ENCODE peak calls at places on chromosomes 5 and 9, in eight cellular contexts. O is HCT116; Z is MM.1S; P is transverse colon; Y is H9; T is endodermal cell; V is fibroblast of lung; D is naive thymus-derived CD4-positive, alpha-beta T cell. R is an unnamed sample. For H3K4me1, the result is how much of the 10 kb centered on the place peaks cover.

GRCh38 chr9:114616684-114617520 is 5.8 kb downstream of the TMEM268 start:
- DNase-seq in Y (no peak), Z (peak), V (no peak), O (no peak), D (no peak), T (no peak), P (peak), R (peak)

GRCh38 chr5:87885727-87886126 is 382.9 kb downstream of the TMEM161B start:
- DNase-seq in Z (no peak), V (no peak), Y (no peak), D (no peak), O (no peak), P (no peak), T (no peak), R (no peak)

GRCh38 chr9:122815544-122815943 is 12.8 kb downstream of the PDCL start:
- DNase-seq in Y (no peak), T (no peak), Z (no peak), P (no peak), D (no peak), V (no peak), O (no peak), R (no peak)

GRCh38 chr9:93652604-93653592 is 76.5 kb downstream of the PHF2 start:
- DNase-seq in D (no peak), V (no peak), Y (no peak), P (no peak), T (no peak), O (no peak), Z (no peak), R (no peak)

GRCh38 chr9:2159521-2160417 is 144.6 kb downstream of the SMARCA2 start:
- DNase-seq in O (no peak), T (peak), Y (no peak), D (no peak), V (peak), Z (peak), P (no peak), R (no peak)

GRCh38 chr9:108108802-108109448 is 619.4 kb upstream of the KLF4 start:
- DNase-seq in D (no peak), Z (no peak), P (no peak), V (peak), T (no peak), Y (no peak), O (no peak), R (no peak)

GRCh38 chr9:38732849-38733248 is 12.9 kb upstream of the FAM240B start:
- DNase-seq in V (no peak), T (no peak), Y (no peak), O (no peak), P (no peak), Z (no peak), D (no peak), R (no peak)

GRCh38 chr5:55993628-55994501 is 898 bp downstream of the IL6ST start:
- DNase-seq in Z (peak), V (peak), O (no peak), T (no peak), D (peak), Y (no peak), P (no peak), R (no peak)

GRCh38 chr5:111392181-111392580 is 120.2 kb downstream of the STARD4 start:
- DNase-seq in Y (no peak), Z (no peak), T (no peak), O (no peak), V (no peak), P (no peak), D (no peak), R (no peak)

GRCh38 chr9:95515272-95516113 is 1.3 kb downstream of the PTCH1 start:
- DNase-seq in P (peak), O (no peak), T (peak), Y (peak), Z (peak), D (peak), V (no peak), R (peak)

GRCh38 chr9:92963831-92964606 is 16.7 kb downstream of the FGD3 start:
- DNase-seq in O (no peak), Z (peak), T (peak), D (peak), P (peak), V (no peak), Y (no peak), R (no peak)

GRCh38 chr9:16266648-16267276 is 603.7 kb downstream of the BNC2 start:
- DNase-seq in P (no peak), Z (no peak), V (no peak), Y (peak), T (peak), D (no peak), O (no peak), R (no peak)

GRCh38 chr9:125238915-125239446 is 2.2 kb downstream of the HSPA5 start:
- DNase-seq in O (no peak), Z (no peak), P (no peak), T (no peak), V (no peak), Y (no peak), D (no peak), R (no peak)

GRCh38 chr9:135588371-135588770 is 26.8 kb downstream of the PAEP start:
- DNase-seq in P (no peak), V (no peak), Z (no peak), O (no peak), Y (no peak), T (no peak), D (no peak), R (no peak)

GRCh38 chr9:26983340-26983739 is 22.1 kb downstream of the LRRC19 start:
- DNase-seq in D (no peak), Z (no peak), Y (no peak), P (no peak), T (no peak), V (no peak), O (no peak), R (no peak)

GRCh38 chr5:5708367-5708919 is 286.0 kb downstream of the ICE1 start:
- DNase-seq in O (no peak), T (no peak), P (no peak), V (no peak), D (no peak), Z (no peak), Y (no peak), R (no peak)

GRCh38 chr5:42749020-42749419 is 7.6 kb upstream of the CCDC152 start:
- DNase-seq in T (no peak), Y (no peak), D (no peak), P (no peak), V (peak), Z (peak), O (no peak), R (no peak)

GRCh38 chr9:99253772-99254431 is 31.8 kb downstream of the SEC61B start:
- DNase-seq in V (no peak), Z (peak), P (peak), T (peak), D (no peak), O (no peak), Y (no peak), R (peak)

GRCh38 chr9:71941998-71942567 is 30.6 kb downstream of the C9orf85 start:
- DNase-seq in V (peak), T (no peak), O (no peak), Z (no peak), D (no peak), Y (no peak), P (no peak), R (no peak)

GRCh38 chr5:53023969-53024368 is 34.8 kb downstream of the ITGA2 start:
- DNase-seq in T (no peak), P (no peak), Y (no peak), D (no peak), O (no peak), Z (peak), V (peak), R (no peak)

GRCh38 chr9:21812945-21813568 is 10.6 kb downstream of the MTAP start:
- DNase-seq in Z (peak), O (no peak), T (peak), Y (peak), D (peak), V (peak), P (peak), R (peak)

GRCh38 chr5:156800982-156801381 is 49.1 kb upstream of the PPP1R2B start:
- DNase-seq in P (no peak), V (no peak), Y (peak), O (no peak), T (peak), Z (no peak), D (no peak), R (no peak)

GRCh38 chr5:10485142-10485795 is 43.6 kb downstream of the ROPN1L start:
- DNase-seq in D (no peak), P (no peak), Z (no peak), V (peak), T (peak), Y (peak), O (peak), R (peak)

GRCh38 chr5:72223371-72223770 is 96.7 kb downstream of the MRPS27 start:
- DNase-seq in O (no peak), Z (no peak), D (no peak), T (no peak), Y (no peak), V (no peak), P (no peak), R (no peak)

GRCh38 chr5:139268364-139269202 is 25.0 kb upstream of the MATR3 start:
- DNase-seq in V (no peak), P (no peak), Z (peak), T (no peak), O (no peak), D (no peak), Y (no peak), R (peak)

GRCh38 chr5:67353500-67353931 is 156.9 kb upstream of the CD180 start:
- DNase-seq in P (peak), D (no peak), T (no peak), O (no peak), V (peak), Y (no peak), Z (no peak), R (no peak)

GRCh38 chr9:120965344-120966004 is 38.9 kb upstream of the TRAF1 start:
- DNase-seq in T (no peak), Y (peak), Z (no peak), D (no peak), O (no peak), P (no peak), V (peak), R (no peak)

DNA sequence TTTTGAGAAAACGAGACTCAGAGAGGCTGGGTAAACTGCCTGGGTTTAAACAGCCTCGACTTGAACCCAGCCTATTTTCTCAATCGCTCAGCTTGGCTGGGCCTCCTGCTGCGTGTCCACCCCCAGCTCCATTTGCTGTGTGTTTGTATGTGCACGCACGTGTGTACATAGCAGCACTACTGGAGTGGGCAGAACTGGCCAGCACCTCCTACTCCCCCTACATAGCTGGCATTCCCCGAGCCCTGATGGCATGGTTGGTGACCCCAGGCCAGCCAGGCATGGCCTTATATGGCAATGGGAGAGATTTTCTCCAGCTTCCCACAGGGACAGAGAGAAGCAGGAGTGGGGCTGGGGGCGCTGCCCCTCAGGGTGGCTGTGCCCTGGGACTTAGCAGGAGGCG is 4.1 kb downstream of the AIF1L start:
- DNase-seq in Y (no peak), T (no peak), D (no peak), P (no peak), Z (no peak), V (no peak), O (no peak), R (no peak)
- H3K4me1 ChIP-seq in Y (under half), T (under half), D (under half), P (under half), Z (under half), V (under half), O (under half), R (under half)

GRCh38 chr9:123923377-123923776 is 6.5 kb downstream of the DENND1A start:
- DNase-seq in D (no peak), Y (no peak), V (no peak), Z (no peak), T (no peak), P (no peak), O (no peak), R (no peak)
- H3K4me1 ChIP-seq in D (under half), Y (under half), V (under half), Z (under half), T (under half), P (half or more), O (under half), R (under half)

GRCh38 chr5:1505506-1506241 is 18.1 kb downstream of the LPCAT1 start:
- DNase-seq in T (no peak), P (no peak), Z (no peak), V (no peak), Y (no peak), O (no peak), D (no peak), R (no peak)
- H3K4me1 ChIP-seq in T (under half), P (under half), Z (under half), V (under half), Y (under half), O (under half), D (under half), R (under half)

DNA sequence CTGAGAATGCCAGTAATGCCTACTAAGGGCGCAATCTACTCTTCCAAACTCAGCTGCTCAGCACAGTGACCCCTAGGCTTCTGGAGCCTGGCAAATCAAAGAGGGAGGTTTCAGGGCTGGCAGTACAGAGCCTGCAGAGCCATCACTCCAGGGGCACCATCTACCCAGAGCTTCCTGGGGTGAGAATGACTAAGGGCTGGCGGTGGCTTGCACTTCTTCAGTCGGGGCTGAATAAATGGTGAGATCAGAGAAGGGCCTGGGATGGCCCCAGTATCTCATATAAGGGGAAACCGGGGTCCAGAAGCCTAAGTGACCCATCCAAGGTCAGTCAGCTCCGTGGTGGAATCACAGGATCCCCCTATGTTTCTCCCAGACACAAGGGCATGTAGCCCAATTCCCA is 5.3 kb downstream of the SH3PXD2B start:
- DNase-seq in T (no peak), Z (no peak), Y (no peak), D (no peak), P (no peak), O (no peak), V (no peak), R (no peak)
- H3K4me1 ChIP-seq in T (under half), Z (under half), Y (under half), D (under half), P (half or more), O (under half), V (under half), R (under half)

GRCh38 chr9:97855486-97855875 is 2.5 kb downstream of the FOXE1 start:
- DNase-seq in O (no peak), V (no peak), T (peak), D (no peak), Y (no peak), Z (no peak), P (no peak), R (no peak)
- H3K4me1 ChIP-seq in O (under half), V (under half), T (under half), D (under half), Y (under half), Z (under half), P (under half), R (under half)

DNA sequence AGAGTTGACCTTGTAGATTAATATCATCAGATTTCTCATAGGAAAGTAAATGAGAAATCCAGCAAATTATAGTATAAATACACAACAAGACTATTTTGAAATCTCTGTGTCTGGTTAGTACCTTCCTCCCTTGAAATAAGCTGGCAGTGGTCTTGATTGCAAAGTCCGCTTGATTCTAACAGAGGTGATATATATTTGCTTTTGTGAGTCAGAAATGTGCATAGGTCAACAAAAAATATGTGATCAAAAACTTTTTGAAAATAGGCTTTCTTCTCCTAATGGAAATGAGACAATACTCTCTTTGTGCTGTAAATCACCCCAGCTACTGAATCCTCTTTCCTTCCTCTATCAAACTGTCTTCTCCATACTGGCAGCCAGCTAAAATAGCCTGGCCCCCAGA is 749.2 kb upstream of the CDH10 start:
- DNase-seq in O (no peak), V (no peak), P (no peak), Y (no peak), Z (no peak), T (no peak), D (no peak), R (no peak)
- H3K4me1 ChIP-seq in O (under half), V (under half), P (under half), Y (under half), Z (under half), T (under half), D (under half), R (under half)

GRCh38 chr9:110187126-110187525 is 20.8 kb downstream of the C9orf152 start:
- DNase-seq in O (no peak), V (no peak), D (no peak), Y (no peak), Z (no peak), P (no peak), T (no peak), R (no peak)

GRCh38 chr9:110192531-110193326 is 15.2 kb downstream of the C9orf152 start:
- DNase-seq in Y (no peak), V (peak), P (no peak), D (no peak), O (no peak), T (no peak), Z (peak), R (no peak)

GRCh38 chr9:110191616-110192015 is 16.3 kb downstream of the C9orf152 start:
- DNase-seq in V (no peak), O (no peak), T (no peak), Z (no peak), D (no peak), P (no peak), Y (no peak), R (no peak)

GRCh38 chr9:110189001-110189400 is 19.0 kb downstream of the C9orf152 start:
- DNase-seq in D (no peak), P (peak), O (no peak), T (no peak), Y (no peak), Z (no peak), V (peak), R (peak)

GRCh38 chr9:110189559-110190311 is 18.2 kb downstream of the C9orf152 start:
- DNase-seq in P (no peak), O (no peak), Y (no peak), V (no peak), Z (no peak), D (no peak), T (no peak), R (no peak)
- H3K4me1 ChIP-seq in P (half or more), O (under half), Y (under half), V (under half), Z (under half), D (under half), T (under half), R (under half)

DNA sequence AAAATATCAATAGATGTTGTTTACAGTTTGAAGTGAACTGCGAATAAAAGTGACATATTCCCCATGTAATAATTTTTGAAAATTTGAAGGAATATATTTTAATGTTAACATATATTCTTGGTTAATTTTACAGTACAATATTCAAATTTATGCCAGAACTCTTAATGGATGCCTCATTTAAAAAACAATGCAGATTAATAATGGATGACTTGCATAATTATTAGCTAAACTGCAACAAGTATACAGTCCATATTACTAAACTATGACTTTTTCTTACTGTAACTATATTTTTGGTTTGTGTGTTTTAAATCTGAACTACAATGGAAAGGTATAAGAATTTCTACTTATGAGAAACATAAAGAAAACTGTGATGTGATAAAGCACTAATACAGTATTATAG is 1390.1 kb downstream of the PTPRD start:
- DNase-seq in Y (no peak), Z (no peak), D (no peak), P (no peak), V (no peak), O (no peak), T (no peak), R (no peak)
- H3K4me1 ChIP-seq in Y (under half), Z (under half), D (under half), P (under half), V (under half), O (under half), T (under half), R (under half)

GRCh38 chr5:105708442-105708841 is 1962.3 kb downstream of the EFNA5 start:
- DNase-seq in V (no peak), O (no peak), P (no peak), D (no peak), Y (no peak), Z (no peak), T (no peak), R (no peak)
- H3K4me1 ChIP-seq in V (under half), O (under half), P (under half), D (under half), Y (under half), Z (under half), T (under half), R (under half)